ENCODE peak calls at places on chromosome 3, in five cellular contexts. O is CD8-positive, alpha-beta T cell; X is NCI-H774; G is H54; U is HEK293T. N is an unnamed sample.
A peak's percentile ranks its signal among the peaks of the same experiment; 100 is the strongest.

GRCh38 chr3:132822266-132822665 is 100.1 kb upstream of the NPHP3 start:
- DNase-seq in O (no peak), X (no peak), G (no peak), U (no peak), N (no peak)

GRCh38 chr3:8020459-8020858 is 481.2 kb upstream of the LMCD1 start:
- DNase-seq in O (no peak), X (no peak), G (no peak), U (no peak), N (no peak)

GRCh38 chr3:119019767-119020518 is 14.7 kb downstream of the IGSF11 start:
- DNase-seq in O (no peak), X (no peak), G (no peak), U (no peak), N (no peak)

GRCh38 chr3:29850641-29851040 is 569.8 kb downstream of the RBMS3 start:
- DNase-seq in O (no peak), X (no peak), G (no peak), U (peak; percentile 12), N (no peak)

GRCh38 chr3:126537730-126538281 is 13.9 kb downstream of the CHST13 start:
- DNase-seq in O (no peak), X (peak; percentile 11), G (no peak), U (no peak), N (no peak)

GRCh38 chr3:141076821-141077571 is 25.8 kb downstream of the SPSB4 start:
- DNase-seq in O (no peak), X (peak; percentile 41), G (no peak), U (peak; percentile 57), N (peak; percentile 69)

GRCh38 chr3:65636326-65636725 is 402.4 kb downstream of the MAGI1 start:
- DNase-seq in O (no peak), X (peak; percentile 82), G (no peak), U (no peak), N (no peak)

GRCh38 chr3:152717252-152717651 is 117.7 kb upstream of the P2RY1 start:
- DNase-seq in O (no peak), X (no peak), G (no peak), U (no peak), N (no peak)

N was measured in NCI-H1436 treated with DMSO at 0.1 percent for 48 hours.